ENCODE peak calls at places on chromosome 3, in eight cellular contexts. One of them, this sample, is unnamed.

GRCh38 chr3:169512991-169513390 is 150.5 kb downstream of the MECOM start:
- DNase-seq in activated CD8-positive, alpha-beta memory T cell treated with anti-CD3 and anti-CD28 coated beads, Interleukin-2, amount 50 U/mL, for 48 hours: no peak
- DNase-seq in NCI-H510A treated with DMSO at 0.1 percent for 48 hours: no peak
- DNase-seq in AG08395: no peak
- DNase-seq in left colon: no peak
- DNase-seq in activated T-cell treated with anti-CD3 and anti-CD28 coated beads, Interleukin-2, amount 50 U/mL, for 72 hours: no peak
- DNase-seq in astrocyte: no peak
- DNase-seq in Panc1: no peak
- DNase-seq in this sample: no peak

GRCh38 chr3:153601422-153601853 is 439.4 kb downstream of the RAP2B start:
- DNase-seq in left colon: no peak
- DNase-seq in astrocyte: no peak
- DNase-seq in activated CD8-positive, alpha-beta memory T cell treated with anti-CD3 and anti-CD28 coated beads, Interleukin-2, amount 50 U/mL, for 48 hours: no peak
- DNase-seq in Panc1: no peak
- DNase-seq in NCI-H510A treated with DMSO at 0.1 percent for 48 hours: no peak
- DNase-seq in AG08395: no peak
- DNase-seq in activated T-cell treated with anti-CD3 and anti-CD28 coated beads, Interleukin-2, amount 50 U/mL, for 72 hours: no peak
- DNase-seq in this sample: no peak

GRCh38 chr3:33006081-33006480 is 54.6 kb downstream of the CCR4 start:
- DNase-seq in NCI-H510A treated with DMSO at 0.1 percent for 48 hours: no peak
- DNase-seq in activated T-cell treated with anti-CD3 and anti-CD28 coated beads, Interleukin-2, amount 50 U/mL, for 72 hours: no peak
- DNase-seq in Panc1: no peak
- DNase-seq in AG08395: no peak
- DNase-seq in astrocyte: no peak
- DNase-seq in activated CD8-positive, alpha-beta memory T cell treated with anti-CD3 and anti-CD28 coated beads, Interleukin-2, amount 50 U/mL, for 48 hours: no peak
- DNase-seq in left colon: no peak
- DNase-seq in this sample: no peak

GRCh38 chr3:119630562-119631329 is 29.6 kb downstream of the POPDC2 start:
- DNase-seq in NCI-H510A treated with DMSO at 0.1 percent for 48 hours: no peak
- DNase-seq in Panc1: no peak
- DNase-seq in activated CD8-positive, alpha-beta memory T cell treated with anti-CD3 and anti-CD28 coated beads, Interleukin-2, amount 50 U/mL, for 48 hours: no peak
- DNase-seq in astrocyte: peak
- DNase-seq in AG08395: peak
- DNase-seq in activated T-cell treated with anti-CD3 and anti-CD28 coated beads, Interleukin-2, amount 50 U/mL, for 72 hours: no peak
- DNase-seq in left colon: no peak
- DNase-seq in this sample: no peak

GRCh38 chr3:119352235-119352634 is 58.1 kb downstream of the ARHGAP31 start:
- DNase-seq in AG08395: no peak
- DNase-seq in left colon: no peak
- DNase-seq in NCI-H510A treated with DMSO at 0.1 percent for 48 hours: no peak
- DNase-seq in Panc1: no peak
- DNase-seq in activated CD8-positive, alpha-beta memory T cell treated with anti-CD3 and anti-CD28 coated beads, Interleukin-2, amount 50 U/mL, for 48 hours: no peak
- DNase-seq in activated T-cell treated with anti-CD3 and anti-CD28 coated beads, Interleukin-2, amount 50 U/mL, for 72 hours: peak
- DNase-seq in astrocyte: peak
- DNase-seq in this sample: no peak

GRCh38 chr3:180804871-180805430 is 107.5 kb upstream of the FXR1 start:
- DNase-seq in AG08395: peak
- DNase-seq in Panc1: no peak
- DNase-seq in activated T-cell treated with anti-CD3 and anti-CD28 coated beads, Interleukin-2, amount 50 U/mL, for 72 hours: no peak
- DNase-seq in NCI-H510A treated with DMSO at 0.1 percent for 48 hours: no peak
- DNase-seq in astrocyte: peak
- DNase-seq in left colon: no peak
- DNase-seq in activated CD8-positive, alpha-beta memory T cell treated with anti-CD3 and anti-CD28 coated beads, Interleukin-2, amount 50 U/mL, for 48 hours: no peak
- DNase-seq in this sample: peak

GRCh38 chr3:99674086-99674789 is 35.8 kb downstream of the COL8A1 start:
- DNase-seq in astrocyte: peak
- DNase-seq in left colon: no peak
- DNase-seq in AG08395: no peak
- DNase-seq in activated CD8-positive, alpha-beta memory T cell treated with anti-CD3 and anti-CD28 coated beads, Interleukin-2, amount 50 U/mL, for 48 hours: no peak
- DNase-seq in Panc1: no peak
- DNase-seq in activated T-cell treated with anti-CD3 and anti-CD28 coated beads, Interleukin-2, amount 50 U/mL, for 72 hours: no peak
- DNase-seq in NCI-H510A treated with DMSO at 0.1 percent for 48 hours: no peak
- DNase-seq in this sample: no peak

GRCh38 chr3:89049119-89049518 is 58.3 kb upstream of the EPHA3 start:
- DNase-seq in activated T-cell treated with anti-CD3 and anti-CD28 coated beads, Interleukin-2, amount 50 U/mL, for 72 hours: no peak
- DNase-seq in Panc1: no peak
- DNase-seq in activated CD8-positive, alpha-beta memory T cell treated with anti-CD3 and anti-CD28 coated beads, Interleukin-2, amount 50 U/mL, for 48 hours: no peak
- DNase-seq in left colon: no peak
- DNase-seq in AG08395: no peak
- DNase-seq in NCI-H510A treated with DMSO at 0.1 percent for 48 hours: no peak
- DNase-seq in astrocyte: no peak
- DNase-seq in this sample: no peak

GRCh38 chr3:102532901-102533300 is 98.1 kb downstream of the ZPLD1 start:
- DNase-seq in left colon: no peak
- DNase-seq in Panc1: no peak
- DNase-seq in NCI-H510A treated with DMSO at 0.1 percent for 48 hours: no peak
- DNase-seq in astrocyte: peak
- DNase-seq in AG08395: peak
- DNase-seq in activated CD8-positive, alpha-beta memory T cell treated with anti-CD3 and anti-CD28 coated beads, Interleukin-2, amount 50 U/mL, for 48 hours: no peak
- DNase-seq in activated T-cell treated with anti-CD3 and anti-CD28 coated beads, Interleukin-2, amount 50 U/mL, for 72 hours: no peak
- DNase-seq in this sample: no peak

GRCh38 chr3:53263907-53264306 is 8.1 kb upstream of the TKT start:
- DNase-seq in astrocyte: no peak
- DNase-seq in Panc1: no peak
- DNase-seq in left colon: no peak
- DNase-seq in activated T-cell treated with anti-CD3 and anti-CD28 coated beads, Interleukin-2, amount 50 U/mL, for 72 hours: no peak
- DNase-seq in AG08395: no peak
- DNase-seq in NCI-H510A treated with DMSO at 0.1 percent for 48 hours: no peak
- DNase-seq in activated CD8-positive, alpha-beta memory T cell treated with anti-CD3 and anti-CD28 coated beads, Interleukin-2, amount 50 U/mL, for 48 hours: no peak
- DNase-seq in this sample: no peak

GRCh38 chr3:61562042-61562809 is 855 bp downstream of the PTPRG start:
- DNase-seq in astrocyte: no peak
- DNase-seq in Panc1: no peak
- DNase-seq in activated T-cell treated with anti-CD3 and anti-CD28 coated beads, Interleukin-2, amount 50 U/mL, for 72 hours: no peak
- DNase-seq in activated CD8-positive, alpha-beta memory T cell treated with anti-CD3 and anti-CD28 coated beads, Interleukin-2, amount 50 U/mL, for 48 hours: peak
- DNase-seq in left colon: no peak
- DNase-seq in AG08395: no peak
- DNase-seq in NCI-H510A treated with DMSO at 0.1 percent for 48 hours: no peak
- DNase-seq in this sample: no peak

GRCh38 chr3:134910026-134910425 is 115.0 kb downstream of the EPHB1 start:
- DNase-seq in NCI-H510A treated with DMSO at 0.1 percent for 48 hours: no peak
- DNase-seq in activated CD8-positive, alpha-beta memory T cell treated with anti-CD3 and anti-CD28 coated beads, Interleukin-2, amount 50 U/mL, for 48 hours: no peak
- DNase-seq in Panc1: no peak
- DNase-seq in astrocyte: no peak
- DNase-seq in activated T-cell treated with anti-CD3 and anti-CD28 coated beads, Interleukin-2, amount 50 U/mL, for 72 hours: no peak
- DNase-seq in AG08395: no peak
- DNase-seq in left colon: no peak
- DNase-seq in this sample: no peak

GRCh38 chr3:69084326-69084667 is 440 bp upstream of the ARL6IP5 start:
- DNase-seq in left colon: no peak
- DNase-seq in astrocyte: peak
- DNase-seq in activated CD8-positive, alpha-beta memory T cell treated with anti-CD3 and anti-CD28 coated beads, Interleukin-2, amount 50 U/mL, for 48 hours: no peak
- DNase-seq in Panc1: no peak
- DNase-seq in AG08395: peak
- DNase-seq in NCI-H510A treated with DMSO at 0.1 percent for 48 hours: no peak
- DNase-seq in activated T-cell treated with anti-CD3 and anti-CD28 coated beads, Interleukin-2, amount 50 U/mL, for 72 hours: no peak
- DNase-seq in this sample: no peak

GRCh38 chr3:124964432-124964831 is 29.9 kb upstream of the MUC13 start:
- DNase-seq in AG08395: no peak
- DNase-seq in left colon: no peak
- DNase-seq in Panc1: no peak
- DNase-seq in activated CD8-positive, alpha-beta memory T cell treated with anti-CD3 and anti-CD28 coated beads, Interleukin-2, amount 50 U/mL, for 48 hours: no peak
- DNase-seq in astrocyte: peak
- DNase-seq in activated T-cell treated with anti-CD3 and anti-CD28 coated beads, Interleukin-2, amount 50 U/mL, for 72 hours: no peak
- DNase-seq in NCI-H510A treated with DMSO at 0.1 percent for 48 hours: peak
- DNase-seq in this sample: no peak

GRCh38 chr3:113783463-113783862 is 36.6 kb downstream of the ATP6V1A start:
- DNase-seq in activated T-cell treated with anti-CD3 and anti-CD28 coated beads, Interleukin-2, amount 50 U/mL, for 72 hours: no peak
- DNase-seq in Panc1: no peak
- DNase-seq in activated CD8-positive, alpha-beta memory T cell treated with anti-CD3 and anti-CD28 coated beads, Interleukin-2, amount 50 U/mL, for 48 hours: no peak
- DNase-seq in AG08395: peak
- DNase-seq in NCI-H510A treated with DMSO at 0.1 percent for 48 hours: no peak
- DNase-seq in left colon: no peak
- DNase-seq in astrocyte: peak
- DNase-seq in this sample: no peak

GRCh38 chr3:108091498-108092259 is 848 bp upstream of the CD47 start:
- DNase-seq in activated CD8-positive, alpha-beta memory T cell treated with anti-CD3 and anti-CD28 coated beads, Interleukin-2, amount 50 U/mL, for 48 hours: peak
- DNase-seq in Panc1: no peak
- DNase-seq in activated T-cell treated with anti-CD3 and anti-CD28 coated beads, Interleukin-2, amount 50 U/mL, for 72 hours: no peak
- DNase-seq in AG08395: no peak
- DNase-seq in left colon: no peak
- DNase-seq in NCI-H510A treated with DMSO at 0.1 percent for 48 hours: peak
- DNase-seq in astrocyte: peak
- DNase-seq in this sample: no peak

GRCh38 chr3:62238431-62238830 is 134.9 kb downstream of the FEZF2 start:
- DNase-seq in activated CD8-positive, alpha-beta memory T cell treated with anti-CD3 and anti-CD28 coated beads, Interleukin-2, amount 50 U/mL, for 48 hours: no peak
- DNase-seq in NCI-H510A treated with DMSO at 0.1 percent for 48 hours: no peak
- DNase-seq in astrocyte: no peak
- DNase-seq in left colon: no peak
- DNase-seq in activated T-cell treated with anti-CD3 and anti-CD28 coated beads, Interleukin-2, amount 50 U/mL, for 72 hours: no peak
- DNase-seq in AG08395: no peak
- DNase-seq in Panc1: no peak
- DNase-seq in this sample: no peak

GRCh38 chr3:52742418-52743041 is 28.2 kb downstream of the NEK4 start:
- DNase-seq in Panc1: peak
- DNase-seq in activated T-cell treated with anti-CD3 and anti-CD28 coated beads, Interleukin-2, amount 50 U/mL, for 72 hours: no peak
- DNase-seq in activated CD8-positive, alpha-beta memory T cell treated with anti-CD3 and anti-CD28 coated beads, Interleukin-2, amount 50 U/mL, for 48 hours: no peak
- DNase-seq in NCI-H510A treated with DMSO at 0.1 percent for 48 hours: peak
- DNase-seq in astrocyte: peak
- DNase-seq in left colon: no peak
- DNase-seq in AG08395: peak
- DNase-seq in this sample: peak

GRCh38 chr3:183381673-183382072 is 46.7 kb downstream of the MCF2L2 start:
- DNase-seq in Panc1: no peak
- DNase-seq in AG08395: no peak
- DNase-seq in activated T-cell treated with anti-CD3 and anti-CD28 coated beads, Interleukin-2, amount 50 U/mL, for 72 hours: no peak
- DNase-seq in NCI-H510A treated with DMSO at 0.1 percent for 48 hours: no peak
- DNase-seq in left colon: no peak
- DNase-seq in astrocyte: no peak
- DNase-seq in activated CD8-positive, alpha-beta memory T cell treated with anti-CD3 and anti-CD28 coated beads, Interleukin-2, amount 50 U/mL, for 48 hours: no peak
- DNase-seq in this sample: no peak

GRCh38 chr3:37526511-37526910 is 335.2 kb upstream of the CTDSPL start:
- DNase-seq in NCI-H510A treated with DMSO at 0.1 percent for 48 hours: no peak
- DNase-seq in left colon: peak
- DNase-seq in Panc1: no peak
- DNase-seq in activated CD8-positive, alpha-beta memory T cell treated with anti-CD3 and anti-CD28 coated beads, Interleukin-2, amount 50 U/mL, for 48 hours: no peak
- DNase-seq in AG08395: peak
- DNase-seq in astrocyte: peak
- DNase-seq in activated T-cell treated with anti-CD3 and anti-CD28 coated beads, Interleukin-2, amount 50 U/mL, for 72 hours: no peak
- DNase-seq in this sample: no peak

GRCh38 chr3:107855710-107856109 is 235.1 kb downstream of the CD47 start:
- DNase-seq in AG08395: no peak
- DNase-seq in left colon: no peak
- DNase-seq in activated T-cell treated with anti-CD3 and anti-CD28 coated beads, Interleukin-2, amount 50 U/mL, for 72 hours: no peak
- DNase-seq in activated CD8-positive, alpha-beta memory T cell treated with anti-CD3 and anti-CD28 coated beads, Interleukin-2, amount 50 U/mL, for 48 hours: no peak
- DNase-seq in NCI-H510A treated with DMSO at 0.1 percent for 48 hours: peak
- DNase-seq in Panc1: no peak
- DNase-seq in astrocyte: peak
- DNase-seq in this sample: peak